ENCODE peak calls at places on chromosome X, in seven cellular contexts. G, Z, B, K, V, A and W are unnamed samples.

GRCh38 chrX:153650959-153651358 is 4.0 kb downstream of the DUSP9 start:
- DNase-seq in G (no peak), Z (no peak), B (no peak), K (no peak), V (no peak), A (no peak), W (no peak)

GRCh38 chrX:110418220-110418856 is 59.7 kb downstream of the RTL9 start:
- DNase-seq in G (peak), Z (peak), B (peak), K (no peak), V (no peak), A (peak), W (no peak)

GRCh38 chrX:16687514-16687913 is 25.0 kb downstream of the CTPS2 start:
- DNase-seq in G (no peak), Z (peak), B (no peak), K (no peak), V (no peak), A (peak), W (no peak)

GRCh38 chrX:87728024-87728423 is 210.4 kb downstream of the KLHL4 start:
- DNase-seq in G (no peak), Z (no peak), B (no peak), K (no peak), V (no peak), A (no peak), W (no peak)

GRCh38 chrX:64580035-64580434 is 184.8 kb upstream of the MTMR8 start:
- DNase-seq in G (peak), Z (no peak), B (peak), K (no peak), V (no peak), A (no peak), W (no peak)

GRCh38 chrX:40086569-40087335 is 11.0 kb downstream of the BCOR start:
- DNase-seq in G (peak), Z (peak), B (no peak), K (no peak), V (no peak), A (peak), W (no peak)

GRCh38 chrX:37926700-37927099 is 79.3 kb upstream of the DYNLT3 start:
- DNase-seq in G (no peak), Z (peak), B (peak), K (no peak), V (no peak), A (peak), W (no peak)

GRCh38 chrX:105765691-105766090 is 56.6 kb upstream of the NRK start:
- DNase-seq in G (no peak), Z (peak), B (peak), K (no peak), V (no peak), A (no peak), W (no peak)

GRCh38 chrX:53939127-53939526 is 105.1 kb downstream of the PHF8 start:
- DNase-seq in G (no peak), Z (no peak), B (no peak), K (no peak), V (no peak), A (no peak), W (no peak)

GRCh38 chrX:115491766-115492165 is 69.2 kb upstream of the PLS3 start:
- DNase-seq in G (no peak), Z (peak), B (no peak), K (no peak), V (no peak), A (peak), W (no peak)

GRCh38 chrX:72276478-72276953 is 532 bp downstream of the RPS4X start:
- DNase-seq in G (no peak), Z (no peak), B (no peak), K (no peak), V (no peak), A (no peak), W (no peak)

GRCh38 chrX:104137496-104137895 is 19.3 kb downstream of the SLC25A53 start:
- DNase-seq in G (no peak), Z (peak), B (peak), K (no peak), V (no peak), A (no peak), W (no peak)

GRCh38 chrX:8245411-8245810 is 74.3 kb upstream of the VCX2 start:
- DNase-seq in G (no peak), Z (no peak), B (peak), K (no peak), V (no peak), A (no peak), W (no peak)

GRCh38 chrX:4878642-4879041 is 1165.2 kb upstream of the PRKX start:
- DNase-seq in G (no peak), Z (no peak), B (no peak), K (no peak), V (no peak), A (no peak), W (no peak)

GRCh38 chrX:154799554-154800348 is 5.5 kb downstream of the MPP1 start:
- DNase-seq in G (no peak), Z (peak), B (peak), K (no peak), V (no peak), A (peak), W (peak)

GRCh38 chrX:153670748-153671588 is 2.6 kb downstream of the PNCK start:
- DNase-seq in G (no peak), Z (no peak), B (no peak), K (no peak), V (no peak), A (no peak), W (no peak)

DNA sequence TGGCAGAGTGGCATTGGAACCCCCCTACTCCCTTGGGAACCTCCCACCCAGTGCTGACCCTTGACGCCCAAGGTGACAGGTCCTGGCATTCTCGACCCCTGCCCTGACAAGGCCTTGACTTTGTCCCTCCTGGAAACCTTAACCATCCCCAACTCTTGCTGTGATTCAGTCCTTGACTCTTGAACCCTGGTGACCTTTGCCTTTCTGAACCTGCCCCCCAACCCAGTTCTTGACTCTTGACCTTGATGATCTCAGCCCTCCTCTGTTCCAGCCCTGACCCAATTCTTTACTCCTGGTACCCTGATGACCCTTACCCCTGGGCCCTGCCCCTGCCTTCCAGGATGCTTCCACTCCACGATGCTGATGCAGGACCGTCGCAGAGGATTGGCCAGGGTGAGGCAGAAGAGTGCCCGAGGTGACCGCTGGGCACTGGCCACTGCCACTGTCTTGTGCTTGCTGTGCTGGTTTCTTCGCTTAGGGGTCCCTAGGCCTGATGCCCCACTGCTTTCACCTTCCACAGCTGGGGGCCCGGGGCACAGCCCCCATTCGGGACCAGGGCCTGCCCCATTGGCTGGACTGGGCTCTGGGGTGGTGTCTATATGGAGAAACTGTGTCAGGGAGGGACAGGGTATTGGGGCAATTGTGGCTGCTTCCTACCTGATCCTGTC is 1.7 kb downstream of the CACNA1F start:
- DNase-seq in G (no peak), Z (no peak), B (no peak), K (no peak), V (no peak), A (no peak), W (no peak)
- H4K8ac ChIP-seq in G (no peak), Z (no peak), B (no peak), K (no peak), V (no peak), A (no peak), W (no peak)

GRCh38 chrX:132382068-132382467 is 106.8 kb downstream of the MBNL3 start:
- DNase-seq in G (no peak), Z (no peak), B (no peak), K (no peak), V (peak), A (no peak), W (no peak)

GRCh38 chrX:132388371-132388770 is 100.5 kb downstream of the MBNL3 start:
- DNase-seq in G (no peak), Z (no peak), B (no peak), K (no peak), V (no peak), A (no peak), W (no peak)

GRCh38 chrX:132389480-132389879 is 99.4 kb downstream of the MBNL3 start:
- DNase-seq in G (no peak), Z (no peak), B (no peak), K (no peak), V (no peak), A (no peak), W (no peak)

DNA sequence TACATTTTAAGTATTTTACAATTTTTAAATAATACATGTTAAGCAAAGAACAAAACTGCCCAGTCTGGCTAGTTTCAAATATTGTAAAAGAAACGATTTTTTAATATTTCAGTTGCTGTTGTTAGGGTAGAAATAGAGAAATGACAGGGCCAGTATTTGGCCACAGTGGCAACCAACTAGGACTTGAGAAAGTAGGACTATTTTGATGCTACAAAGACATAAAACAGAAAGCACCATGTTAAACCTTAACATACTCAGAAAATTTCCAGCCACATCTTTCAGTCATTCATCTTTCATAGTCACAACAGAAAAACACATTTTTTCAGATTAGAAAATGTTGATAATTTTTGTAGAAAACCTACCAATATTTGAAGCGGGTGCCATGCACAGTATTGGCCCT is 104.5 kb downstream of the MBNL3 start:
- DNase-seq in G (no peak), Z (no peak), B (no peak), K (no peak), V (no peak), A (no peak), W (no peak)
- H4K8ac ChIP-seq in G (no peak), Z (no peak), B (no peak), K (no peak), V (no peak), A (no peak), W (no peak)

GRCh38 chrX:100411802-100412333 is 1.8 kb upstream of the PCDH19 start:
- DNase-seq in G (no peak), Z (no peak), B (no peak), K (no peak), V (no peak), A (no peak), W (no peak)

GRCh38 chrX:100413231-100413630 is 3.2 kb upstream of the PCDH19 start:
- DNase-seq in G (no peak), Z (peak), B (peak), K (no peak), V (peak), A (peak), W (no peak)

DNA sequence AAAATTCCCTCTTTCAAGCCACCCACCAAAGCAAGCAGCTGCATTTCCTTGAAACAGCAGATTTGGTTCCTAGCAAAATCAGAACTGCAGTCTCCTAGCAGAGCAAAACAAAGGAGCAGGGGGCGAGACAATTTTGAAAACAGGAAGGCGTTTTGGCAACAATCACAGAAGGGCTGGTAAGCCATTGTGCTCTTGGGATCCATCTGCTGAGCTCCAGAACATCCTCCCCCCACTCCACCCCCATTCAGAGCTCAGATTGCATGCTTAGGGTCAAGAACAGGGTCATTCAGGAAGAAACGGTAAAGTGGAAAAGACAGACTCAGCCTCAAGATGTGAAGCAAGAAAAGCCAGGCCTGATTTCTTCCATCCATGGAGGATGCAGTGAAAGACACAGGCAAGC is 7.6 kb upstream of the PCDH19 start:
- DNase-seq in G (no peak), Z (no peak), B (no peak), K (no peak), V (no peak), A (no peak), W (no peak)
- H4K8ac ChIP-seq in G (no peak), Z (no peak), B (no peak), K (no peak), V (no peak), A (no peak), W (no peak)

DNA sequence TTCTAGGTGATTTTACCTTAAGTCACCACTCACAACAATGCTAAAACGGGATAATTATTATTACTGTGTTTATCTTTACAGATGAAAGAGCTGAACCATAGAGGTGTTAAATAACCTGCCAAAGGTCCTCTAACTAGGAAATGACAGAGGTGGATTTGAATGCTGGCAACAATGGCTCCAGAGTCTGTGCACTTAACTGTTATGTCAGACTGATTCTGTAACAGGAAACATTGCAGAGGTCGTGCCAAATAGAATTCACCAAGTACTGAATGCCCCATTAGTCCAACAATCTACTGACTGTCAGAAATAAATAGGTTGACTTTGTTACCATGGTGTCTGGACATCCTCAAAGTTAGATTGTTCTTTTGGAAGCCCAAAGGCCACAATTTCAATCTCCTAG is 20.9 kb upstream of the USP27X start:
- DNase-seq in G (no peak), Z (no peak), B (no peak), K (no peak), V (no peak), A (no peak), W (no peak)
- H4K8ac ChIP-seq in G (no peak), Z (no peak), B (no peak), K (no peak), V (no peak), A (no peak), W (no peak)